ENCODE peak calls at places on chromosomes 12 and 14, in four cellular contexts. One of them, this sample, is unnamed.

GRCh38 chr12:133226690-133227089 is 9.0 kb downstream of the ANHX start:
- DNase-seq in substantia nigra: no peak
- DNase-seq in heart right ventricle: no peak
- DNase-seq in activated CD4-positive, alpha-beta T cell treated with anti-CD3 and anti-CD28 coated beads, Interleukin-2, amount 50 U/mL, for 1 hour: no peak
- DNase-seq in this sample: no peak

GRCh38 chr14:74539503-74539902 is 45.9 kb downstream of the ISCA2 start:
- DNase-seq in heart right ventricle: no peak
- DNase-seq in substantia nigra: no peak
- DNase-seq in activated CD4-positive, alpha-beta T cell treated with anti-CD3 and anti-CD28 coated beads, Interleukin-2, amount 50 U/mL, for 1 hour: no peak
- DNase-seq in this sample: peak; percentile 8

GRCh38 chr12:12784911-12785814 is at the start of gene APOLD1:
- DNase-seq in substantia nigra: no peak
- DNase-seq in heart right ventricle: peak; percentile 34
- DNase-seq in activated CD4-positive, alpha-beta T cell treated with anti-CD3 and anti-CD28 coated beads, Interleukin-2, amount 50 U/mL, for 1 hour: no peak
- DNase-seq in this sample: no peak

GRCh38 chr12:71639341-71639760 is 24.3 kb downstream of the ZFC3H1 start:
- DNase-seq in substantia nigra: no peak
- DNase-seq in activated CD4-positive, alpha-beta T cell treated with anti-CD3 and anti-CD28 coated beads, Interleukin-2, amount 50 U/mL, for 1 hour: no peak
- DNase-seq in heart right ventricle: no peak
- DNase-seq in this sample: no peak

GRCh38 chr14:59243174-59243573 is 54.7 kb downstream of the DAAM1 start:
- DNase-seq in activated CD4-positive, alpha-beta T cell treated with anti-CD3 and anti-CD28 coated beads, Interleukin-2, amount 50 U/mL, for 1 hour: no peak
- DNase-seq in substantia nigra: no peak
- DNase-seq in heart right ventricle: no peak
- DNase-seq in this sample: no peak

GRCh38 chr12:19833775-19834501 is 394.6 kb downstream of the AEBP2 start:
- DNase-seq in substantia nigra: no peak
- DNase-seq in heart right ventricle: no peak
- DNase-seq in activated CD4-positive, alpha-beta T cell treated with anti-CD3 and anti-CD28 coated beads, Interleukin-2, amount 50 U/mL, for 1 hour: no peak
- DNase-seq in this sample: no peak

GRCh38 chr12:107844312-107844921 is 69.9 kb downstream of the ASCL4 start:
- DNase-seq in heart right ventricle: no peak
- DNase-seq in substantia nigra: no peak
- DNase-seq in activated CD4-positive, alpha-beta T cell treated with anti-CD3 and anti-CD28 coated beads, Interleukin-2, amount 50 U/mL, for 1 hour: no peak
- DNase-seq in this sample: no peak

GRCh38 chr14:97025722-97026121 is 228.5 kb downstream of the VRK1 start:
- DNase-seq in substantia nigra: no peak
- DNase-seq in activated CD4-positive, alpha-beta T cell treated with anti-CD3 and anti-CD28 coated beads, Interleukin-2, amount 50 U/mL, for 1 hour: no peak
- DNase-seq in heart right ventricle: no peak
- DNase-seq in this sample: no peak

GRCh38 chr12:43306066-43306465 is 245.9 kb downstream of the ADAMTS20 start:
- DNase-seq in activated CD4-positive, alpha-beta T cell treated with anti-CD3 and anti-CD28 coated beads, Interleukin-2, amount 50 U/mL, for 1 hour: no peak
- DNase-seq in heart right ventricle: no peak
- DNase-seq in substantia nigra: no peak
- DNase-seq in this sample: no peak

GRCh38 chr14:93103392-93104080 is 12.2 kb downstream of the ITPK1 start:
- DNase-seq in heart right ventricle: no peak
- DNase-seq in substantia nigra: no peak
- DNase-seq in activated CD4-positive, alpha-beta T cell treated with anti-CD3 and anti-CD28 coated beads, Interleukin-2, amount 50 U/mL, for 1 hour: peak; percentile 43
- DNase-seq in this sample: peak; percentile 94

GRCh38 chr14:55802986-55803431 is 223.0 kb downstream of the KTN1 start:
- DNase-seq in activated CD4-positive, alpha-beta T cell treated with anti-CD3 and anti-CD28 coated beads, Interleukin-2, amount 50 U/mL, for 1 hour: no peak
- DNase-seq in substantia nigra: no peak
- DNase-seq in heart right ventricle: no peak
- DNase-seq in this sample: no peak

GRCh38 chr14:96086574-96087077 is 47.5 kb downstream of the C14orf132 start:
- DNase-seq in heart right ventricle: no peak
- DNase-seq in activated CD4-positive, alpha-beta T cell treated with anti-CD3 and anti-CD28 coated beads, Interleukin-2, amount 50 U/mL, for 1 hour: no peak
- DNase-seq in substantia nigra: no peak
- DNase-seq in this sample: peak; percentile 54

GRCh38 chr12:6452245-6452731 is 446 bp downstream of the TAPBPL start:
- DNase-seq in activated CD4-positive, alpha-beta T cell treated with anti-CD3 and anti-CD28 coated beads, Interleukin-2, amount 50 U/mL, for 1 hour: no peak
- DNase-seq in substantia nigra: no peak
- DNase-seq in heart right ventricle: no peak
- DNase-seq in this sample: no peak

GRCh38 chr14:54567224-54567633 is 301 bp downstream of the SAMD4A start:
- DNase-seq in substantia nigra: no peak
- DNase-seq in heart right ventricle: no peak
- DNase-seq in activated CD4-positive, alpha-beta T cell treated with anti-CD3 and anti-CD28 coated beads, Interleukin-2, amount 50 U/mL, for 1 hour: peak; percentile 6
- DNase-seq in this sample: no peak

GRCh38 chr14:102917056-102917385 is 5.4 kb upstream of the AMN start:
- DNase-seq in heart right ventricle: no peak
- DNase-seq in substantia nigra: no peak
- DNase-seq in activated CD4-positive, alpha-beta T cell treated with anti-CD3 and anti-CD28 coated beads, Interleukin-2, amount 50 U/mL, for 1 hour: no peak
- DNase-seq in this sample: peak; percentile 86

GRCh38 chr12:86634706-86635410 is 378.7 kb upstream of the MGAT4C start:
- DNase-seq in substantia nigra: no peak
- DNase-seq in heart right ventricle: no peak
- DNase-seq in activated CD4-positive, alpha-beta T cell treated with anti-CD3 and anti-CD28 coated beads, Interleukin-2, amount 50 U/mL, for 1 hour: no peak
- DNase-seq in this sample: no peak

GRCh38 chr12:96425973-96426372 is 25.7 kb upstream of the CDK17 start:
- DNase-seq in substantia nigra: no peak
- DNase-seq in activated CD4-positive, alpha-beta T cell treated with anti-CD3 and anti-CD28 coated beads, Interleukin-2, amount 50 U/mL, for 1 hour: no peak
- DNase-seq in heart right ventricle: no peak
- DNase-seq in this sample: no peak

GRCh38 chr12:11635341-11635740 is 14.1 kb upstream of the ETV6 start:
- DNase-seq in activated CD4-positive, alpha-beta T cell treated with anti-CD3 and anti-CD28 coated beads, Interleukin-2, amount 50 U/mL, for 1 hour: no peak
- DNase-seq in heart right ventricle: no peak
- DNase-seq in substantia nigra: no peak
- DNase-seq in this sample: no peak

GRCh38 chr12:116332705-116333380 is 55.4 kb upstream of the MED13L start:
- DNase-seq in activated CD4-positive, alpha-beta T cell treated with anti-CD3 and anti-CD28 coated beads, Interleukin-2, amount 50 U/mL, for 1 hour: no peak
- DNase-seq in substantia nigra: no peak
- DNase-seq in heart right ventricle: no peak
- DNase-seq in this sample: no peak

GRCh38 chr14:103233328-103233727 is 100.7 kb upstream of the EIF5 start:
- DNase-seq in substantia nigra: no peak
- DNase-seq in heart right ventricle: no peak
- DNase-seq in activated CD4-positive, alpha-beta T cell treated with anti-CD3 and anti-CD28 coated beads, Interleukin-2, amount 50 U/mL, for 1 hour: no peak
- DNase-seq in this sample: no peak